ENCODE peak calls at places on chromosomes 12 and 14, in eight cellular contexts. One of them, this sample, is unnamed.
A peak's percentile ranks its signal among the peaks of the same experiment; 100 is the strongest.

GRCh38 chr12:19971396-19971802 is 396.9 kb upstream of the PDE3A start:
- DNase-seq in cardiac fibroblast: peak; percentile 41
- DNase-seq in adrenal gland: no peak
- DNase-seq in GM12865: no peak
- DNase-seq in lung: no peak
- DNase-seq in neural progenitor cell: peak; percentile 73
- DNase-seq in fibroblast of lung: peak; percentile 94
- DNase-seq in choroid plexus epithelial cell: peak; percentile 76
- DNase-seq in this sample: no peak

GRCh38 chr12:83826112-83826511 is 1086.5 kb downstream of the SLC6A15 start:
- DNase-seq in fibroblast of lung: no peak
- DNase-seq in neural progenitor cell: peak; percentile 55
- DNase-seq in lung: no peak
- DNase-seq in GM12865: peak; percentile 49
- DNase-seq in choroid plexus epithelial cell: peak; percentile 75
- DNase-seq in cardiac fibroblast: peak; percentile 45
- DNase-seq in adrenal gland: peak; percentile 44
- DNase-seq in this sample: no peak

GRCh38 chr12:124420041-124420765 is 125.3 kb downstream of the RFLNA start:
- DNase-seq in adrenal gland: no peak
- DNase-seq in lung: no peak
- DNase-seq in fibroblast of lung: no peak
- DNase-seq in cardiac fibroblast: no peak
- DNase-seq in neural progenitor cell: no peak
- DNase-seq in GM12865: no peak
- DNase-seq in choroid plexus epithelial cell: no peak
- DNase-seq in this sample: no peak

GRCh38 chr14:56243110-56243509 is 124.9 kb downstream of the PELI2 start:
- DNase-seq in adrenal gland: no peak
- DNase-seq in cardiac fibroblast: no peak
- DNase-seq in fibroblast of lung: no peak
- DNase-seq in GM12865: no peak
- DNase-seq in lung: no peak
- DNase-seq in choroid plexus epithelial cell: peak; percentile 14
- DNase-seq in neural progenitor cell: peak; percentile 29
- DNase-seq in this sample: no peak

GRCh38 chr12:76006028-76006916 is 25.3 kb downstream of the PHLDA1 start:
- DNase-seq in cardiac fibroblast: no peak
- DNase-seq in fibroblast of lung: no peak
- DNase-seq in neural progenitor cell: no peak
- DNase-seq in choroid plexus epithelial cell: no peak
- DNase-seq in lung: no peak
- DNase-seq in adrenal gland: no peak
- DNase-seq in GM12865: no peak
- DNase-seq in this sample: no peak

GRCh38 chr14:101361451-101362433 is 199.6 kb upstream of the DIO3 start:
- DNase-seq in cardiac fibroblast: no peak
- DNase-seq in choroid plexus epithelial cell: no peak
- DNase-seq in GM12865: no peak
- DNase-seq in adrenal gland: no peak
- DNase-seq in lung: peak; percentile 27
- DNase-seq in fibroblast of lung: no peak
- DNase-seq in neural progenitor cell: no peak
- DNase-seq in this sample: no peak

GRCh38 chr12:53381739-53382630 is 2.0 kb downstream of the SP1 start:
- DNase-seq in adrenal gland: peak; percentile 89
- DNase-seq in lung: no peak
- DNase-seq in neural progenitor cell: peak; percentile 74
- DNase-seq in fibroblast of lung: peak; percentile 48
- DNase-seq in GM12865: peak; percentile 85
- DNase-seq in cardiac fibroblast: peak; percentile 83
- DNase-seq in choroid plexus epithelial cell: peak; percentile 67
- DNase-seq in this sample: peak; percentile 60

GRCh38 chr14:45426685-45427282 is 173.8 kb upstream of the MIS18BP1 start:
- DNase-seq in choroid plexus epithelial cell: peak; percentile 65
- DNase-seq in cardiac fibroblast: peak; percentile 46
- DNase-seq in neural progenitor cell: peak; percentile 75
- DNase-seq in GM12865: peak; percentile 39
- DNase-seq in lung: no peak
- DNase-seq in adrenal gland: no peak
- DNase-seq in fibroblast of lung: peak; percentile 24
- DNase-seq in this sample: no peak

GRCh38 chr12:62158416-62159360 is 101.5 kb upstream of the USP15 start:
- DNase-seq in lung: no peak
- DNase-seq in adrenal gland: no peak
- DNase-seq in cardiac fibroblast: no peak
- DNase-seq in GM12865: no peak
- DNase-seq in neural progenitor cell: no peak
- DNase-seq in choroid plexus epithelial cell: no peak
- DNase-seq in fibroblast of lung: no peak
- DNase-seq in this sample: no peak

GRCh38 chr12:53047221-53048032 is 2.4 kb upstream of the TNS2 start:
- DNase-seq in cardiac fibroblast: peak; percentile 89
- DNase-seq in lung: peak; percentile 76
- DNase-seq in fibroblast of lung: peak; percentile 86
- DNase-seq in neural progenitor cell: peak; percentile 90
- DNase-seq in GM12865: peak; percentile 51
- DNase-seq in choroid plexus epithelial cell: peak; percentile 84
- DNase-seq in adrenal gland: peak; percentile 86
- DNase-seq in this sample: peak; percentile 96

GRCh38 chr12:72139411-72139810 is 132.8 kb upstream of the TRHDE start:
- DNase-seq in adrenal gland: no peak
- DNase-seq in GM12865: no peak
- DNase-seq in choroid plexus epithelial cell: no peak
- DNase-seq in lung: no peak
- DNase-seq in fibroblast of lung: no peak
- DNase-seq in neural progenitor cell: no peak
- DNase-seq in cardiac fibroblast: no peak
- DNase-seq in this sample: no peak

GRCh38 chr12:72136792-72137191 is 135.4 kb upstream of the TRHDE start:
- DNase-seq in adrenal gland: no peak
- DNase-seq in cardiac fibroblast: no peak
- DNase-seq in choroid plexus epithelial cell: no peak
- DNase-seq in lung: no peak
- DNase-seq in GM12865: no peak
- DNase-seq in neural progenitor cell: no peak
- DNase-seq in fibroblast of lung: no peak
- DNase-seq in this sample: no peak

GRCh38 chr12:72144553-72144952 is 127.6 kb upstream of the TRHDE start:
- DNase-seq in cardiac fibroblast: no peak
- DNase-seq in adrenal gland: no peak
- DNase-seq in fibroblast of lung: no peak
- DNase-seq in lung: no peak
- DNase-seq in GM12865: no peak
- DNase-seq in choroid plexus epithelial cell: no peak
- DNase-seq in neural progenitor cell: no peak
- DNase-seq in this sample: no peak

GRCh38 chr12:72146495-72146894 is 125.7 kb upstream of the TRHDE start:
- DNase-seq in fibroblast of lung: no peak
- DNase-seq in choroid plexus epithelial cell: no peak
- DNase-seq in neural progenitor cell: no peak
- DNase-seq in cardiac fibroblast: no peak
- DNase-seq in adrenal gland: no peak
- DNase-seq in lung: no peak
- DNase-seq in GM12865: no peak
- DNase-seq in this sample: no peak

GRCh38 chr12:72141381-72141780 is 130.8 kb upstream of the TRHDE start:
- DNase-seq in GM12865: peak; percentile 74
- DNase-seq in fibroblast of lung: peak; percentile 2
- DNase-seq in adrenal gland: no peak
- DNase-seq in neural progenitor cell: no peak
- DNase-seq in choroid plexus epithelial cell: peak; percentile 33
- DNase-seq in cardiac fibroblast: no peak
- DNase-seq in lung: no peak
- DNase-seq in this sample: no peak
- TF ChIP-seq CTCF in GM12865: peak; percentile 37
- TF ChIP-seq CTCF in fibroblast of lung: peak; percentile 26
- TF ChIP-seq CTCF in adrenal gland: no peak
- TF ChIP-seq CTCF in neural progenitor cell: peak; percentile 17
- TF ChIP-seq CTCF in choroid plexus epithelial cell: peak; percentile 38
- TF ChIP-seq CTCF in cardiac fibroblast: no peak
- TF ChIP-seq CTCF in lung: no peak
- TF ChIP-seq CTCF in this sample: peak; percentile 63

GRCh38 chr12:113425960-113426453 is 3.8 kb downstream of the SDSL start:
- DNase-seq in cardiac fibroblast: no peak
- DNase-seq in choroid plexus epithelial cell: no peak
- DNase-seq in fibroblast of lung: no peak
- DNase-seq in neural progenitor cell: peak; percentile 26
- DNase-seq in GM12865: peak; percentile 74
- DNase-seq in lung: no peak
- DNase-seq in adrenal gland: no peak
- DNase-seq in this sample: peak; percentile 54

GRCh38 chr12:113422030-113422900 is at the start of gene SDSL:
- DNase-seq in GM12865: peak; percentile 84
- DNase-seq in neural progenitor cell: peak; percentile 64
- DNase-seq in choroid plexus epithelial cell: peak; percentile 73
- DNase-seq in fibroblast of lung: peak; percentile 84
- DNase-seq in cardiac fibroblast: peak; percentile 87
- DNase-seq in lung: peak; percentile 76
- DNase-seq in adrenal gland: peak; percentile 93
- DNase-seq in this sample: peak; percentile 78

GRCh38 chr12:113427882-113428281 is 5.7 kb downstream of the SDSL start:
- DNase-seq in adrenal gland: no peak
- DNase-seq in choroid plexus epithelial cell: no peak
- DNase-seq in GM12865: no peak
- DNase-seq in lung: no peak
- DNase-seq in fibroblast of lung: no peak
- DNase-seq in cardiac fibroblast: no peak
- DNase-seq in neural progenitor cell: no peak
- DNase-seq in this sample: peak; percentile 50

GRCh38 chr12:113422929-113423669 is 919 bp downstream of the SDSL start:
- DNase-seq in adrenal gland: no peak
- DNase-seq in neural progenitor cell: no peak
- DNase-seq in cardiac fibroblast: no peak
- DNase-seq in choroid plexus epithelial cell: no peak
- DNase-seq in GM12865: no peak
- DNase-seq in lung: no peak
- DNase-seq in fibroblast of lung: no peak
- DNase-seq in this sample: no peak

GRCh38 chr12:113424915-113425823 is 3.0 kb downstream of the SDSL start:
- DNase-seq in cardiac fibroblast: peak; percentile 78
- DNase-seq in adrenal gland: peak; percentile 53
- DNase-seq in lung: peak; percentile 50
- DNase-seq in choroid plexus epithelial cell: peak; percentile 76
- DNase-seq in GM12865: peak; percentile 71
- DNase-seq in fibroblast of lung: peak; percentile 33
- DNase-seq in neural progenitor cell: peak; percentile 52
- DNase-seq in this sample: peak; percentile 60
- TF ChIP-seq CTCF in cardiac fibroblast: peak; percentile 88
- TF ChIP-seq CTCF in adrenal gland: peak; percentile 89
- TF ChIP-seq CTCF in lung: peak; percentile 55
- TF ChIP-seq CTCF in choroid plexus epithelial cell: peak; percentile 93
- TF ChIP-seq CTCF in GM12865: peak; percentile 83
- TF ChIP-seq CTCF in fibroblast of lung: peak; percentile 80
- TF ChIP-seq CTCF in neural progenitor cell: peak; percentile 96
- TF ChIP-seq CTCF in this sample: peak; percentile 94

GRCh38 chr14:106222736-106223135 is 696.4 kb downstream of the TMEM121 start:
- DNase-seq in cardiac fibroblast: no peak
- DNase-seq in lung: no peak
- DNase-seq in adrenal gland: no peak
- DNase-seq in choroid plexus epithelial cell: no peak
- DNase-seq in fibroblast of lung: no peak
- DNase-seq in GM12865: no peak
- DNase-seq in neural progenitor cell: no peak
- DNase-seq in this sample: no peak

GRCh38 chr14:106224694-106224971 is 698.2 kb downstream of the TMEM121 start:
- DNase-seq in adrenal gland: no peak
- DNase-seq in GM12865: no peak
- DNase-seq in neural progenitor cell: no peak
- DNase-seq in cardiac fibroblast: no peak
- DNase-seq in choroid plexus epithelial cell: no peak
- DNase-seq in fibroblast of lung: no peak
- DNase-seq in lung: no peak
- DNase-seq in this sample: no peak

GRCh38 chr14:106227793-106228192 is 701.4 kb downstream of the TMEM121 start:
- DNase-seq in fibroblast of lung: no peak
- DNase-seq in adrenal gland: no peak
- DNase-seq in cardiac fibroblast: no peak
- DNase-seq in GM12865: no peak
- DNase-seq in choroid plexus epithelial cell: no peak
- DNase-seq in neural progenitor cell: no peak
- DNase-seq in lung: no peak
- DNase-seq in this sample: no peak

DNA sequence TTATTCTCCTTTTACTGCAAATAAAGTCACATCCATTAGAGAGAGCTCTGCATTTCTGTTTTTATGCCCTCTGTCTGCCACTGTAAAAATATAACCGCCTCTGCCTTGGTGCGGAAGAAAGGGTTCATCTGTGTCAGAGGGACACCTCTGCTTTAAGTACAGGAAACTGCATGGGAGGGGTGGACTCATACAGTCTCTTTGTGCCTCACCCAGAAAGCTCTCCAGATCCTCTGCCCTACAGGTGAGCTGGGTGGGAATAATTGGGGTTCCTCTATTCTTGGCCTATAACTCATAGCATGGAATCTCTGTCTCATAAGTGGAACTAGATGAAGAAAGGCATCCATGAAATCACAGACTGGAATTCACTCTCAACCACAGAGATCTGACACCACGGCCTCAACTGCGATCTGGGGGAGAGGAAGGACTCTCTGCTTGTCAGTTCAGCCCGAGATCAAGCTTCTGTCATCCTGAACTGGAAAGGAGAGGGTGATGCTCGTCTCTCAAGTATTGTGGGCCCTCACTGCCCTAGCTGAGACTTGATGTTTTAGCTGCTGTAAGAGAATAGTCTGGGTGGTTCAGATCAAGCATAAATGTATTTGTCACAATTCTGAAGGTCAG is 702.3 kb downstream of the TMEM121 start:
- DNase-seq in neural progenitor cell: no peak
- DNase-seq in GM12865: no peak
- DNase-seq in choroid plexus epithelial cell: no peak
- DNase-seq in fibroblast of lung: no peak
- DNase-seq in lung: no peak
- DNase-seq in cardiac fibroblast: no peak
- DNase-seq in adrenal gland: no peak
- DNase-seq in this sample: no peak
- TF ChIP-seq CTCF in neural progenitor cell: no peak
- TF ChIP-seq CTCF in GM12865: no peak
- TF ChIP-seq CTCF in choroid plexus epithelial cell: no peak
- TF ChIP-seq CTCF in fibroblast of lung: no peak
- TF ChIP-seq CTCF in lung: no peak
- TF ChIP-seq CTCF in cardiac fibroblast: no peak
- TF ChIP-seq CTCF in adrenal gland: no peak
- TF ChIP-seq CTCF in this sample: no peak

DNA sequence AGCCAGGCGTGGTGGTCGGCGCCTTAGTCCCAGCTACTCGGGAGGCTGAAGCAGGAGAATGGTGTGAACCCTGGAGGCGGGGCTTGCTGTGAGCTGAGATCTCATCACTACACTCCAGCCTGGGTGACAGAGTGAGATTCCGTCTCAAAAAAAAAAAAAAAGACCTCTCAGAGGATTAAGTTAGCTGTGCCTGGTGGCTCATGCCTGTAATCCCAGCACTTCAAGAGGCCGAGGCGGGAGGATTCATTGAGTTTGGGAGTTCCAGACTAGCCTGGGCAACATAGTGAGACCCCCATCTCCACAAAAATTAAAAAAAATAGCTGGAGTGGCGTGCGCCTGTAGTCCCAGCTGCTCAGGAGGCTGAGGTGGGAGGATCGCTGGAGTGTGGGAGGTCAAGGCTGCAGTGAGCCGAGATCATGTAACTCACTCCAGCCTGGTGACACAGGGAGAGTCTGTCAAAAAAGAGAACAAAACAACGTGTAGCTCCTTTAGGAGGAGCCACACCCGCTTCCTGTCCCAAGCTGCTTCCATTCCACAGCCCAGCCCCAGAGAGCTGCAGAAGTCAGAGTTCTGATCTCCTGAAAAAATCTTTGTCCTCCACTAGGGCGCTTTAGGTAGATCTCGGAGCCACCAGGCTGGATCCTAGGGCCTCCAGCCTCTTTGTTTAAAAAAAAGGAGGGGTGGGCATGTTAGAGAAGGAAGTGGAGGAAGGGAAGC is 11.5 kb upstream of the ULK1 start:
- DNase-seq in neural progenitor cell: no peak
- DNase-seq in adrenal gland: no peak
- DNase-seq in GM12865: no peak
- DNase-seq in choroid plexus epithelial cell: no peak
- DNase-seq in fibroblast of lung: no peak
- DNase-seq in lung: no peak
- DNase-seq in cardiac fibroblast: no peak
- DNase-seq in this sample: no peak
- TF ChIP-seq CTCF in neural progenitor cell: no peak
- TF ChIP-seq CTCF in adrenal gland: no peak
- TF ChIP-seq CTCF in GM12865: no peak
- TF ChIP-seq CTCF in choroid plexus epithelial cell: no peak
- TF ChIP-seq CTCF in fibroblast of lung: no peak
- TF ChIP-seq CTCF in lung: no peak
- TF ChIP-seq CTCF in cardiac fibroblast: no peak
- TF ChIP-seq CTCF in this sample: peak; percentile 50